ENCODE peak calls at places on chromosomes 2 and 18, in seven cellular contexts. One of them, this sample, is unnamed.

GRCh38 chr18:75170022-75170789 is 38.7 kb downstream of the PTGR3 start:
- DNase-seq in endothelial cell of umbilical vein: no peak
- DNase-seq in sigmoid colon: no peak
- DNase-seq in prostate gland: no peak
- DNase-seq in adrenal gland: no peak
- DNase-seq in heart left ventricle: no peak
- DNase-seq in transverse colon: no peak
- DNase-seq in this sample: no peak

GRCh38 chr2:110866036-110866435 is 133.7 kb downstream of the ACOXL start:
- DNase-seq in endothelial cell of umbilical vein: no peak
- DNase-seq in sigmoid colon: no peak
- DNase-seq in prostate gland: no peak
- DNase-seq in adrenal gland: no peak
- DNase-seq in heart left ventricle: no peak
- DNase-seq in transverse colon: no peak
- DNase-seq in this sample: no peak

GRCh38 chr2:160940699-160941098 is 219.5 kb upstream of the TANK start:
- DNase-seq in endothelial cell of umbilical vein: no peak
- DNase-seq in sigmoid colon: no peak
- DNase-seq in prostate gland: peak; percentile 23
- DNase-seq in adrenal gland: no peak
- DNase-seq in heart left ventricle: no peak
- DNase-seq in transverse colon: peak; percentile 19
- DNase-seq in this sample: no peak

GRCh38 chr2:62217980-62218379 is 22.1 kb downstream of the B3GNT2 start:
- DNase-seq in endothelial cell of umbilical vein: peak; percentile 71
- DNase-seq in sigmoid colon: no peak
- DNase-seq in prostate gland: no peak
- DNase-seq in adrenal gland: no peak
- DNase-seq in heart left ventricle: no peak
- DNase-seq in transverse colon: no peak
- DNase-seq in this sample: no peak

GRCh38 chr2:41722668-41723369 is 325.0 kb upstream of the PKDCC start:
- DNase-seq in endothelial cell of umbilical vein: peak; percentile 33
- DNase-seq in sigmoid colon: no peak
- DNase-seq in prostate gland: no peak
- DNase-seq in adrenal gland: no peak
- DNase-seq in heart left ventricle: no peak
- DNase-seq in transverse colon: no peak
- DNase-seq in this sample: peak; percentile 78

GRCh38 chr2:27701676-27702075 is 38.0 kb downstream of the SLC4A1AP start:
- DNase-seq in endothelial cell of umbilical vein: no peak
- DNase-seq in sigmoid colon: no peak
- DNase-seq in prostate gland: no peak
- DNase-seq in adrenal gland: peak; percentile 55
- DNase-seq in heart left ventricle: no peak
- DNase-seq in transverse colon: no peak
- DNase-seq in this sample: no peak

GRCh38 chr2:18194161-18194560 is 315.7 kb downstream of the KCNS3 start:
- DNase-seq in endothelial cell of umbilical vein: no peak
- DNase-seq in sigmoid colon: no peak
- DNase-seq in prostate gland: no peak
- DNase-seq in adrenal gland: peak; percentile 47
- DNase-seq in heart left ventricle: no peak
- DNase-seq in transverse colon: no peak
- DNase-seq in this sample: no peak

GRCh38 chr2:225581135-225581534 is 181.6 kb downstream of the NYAP2 start:
- DNase-seq in endothelial cell of umbilical vein: no peak
- DNase-seq in sigmoid colon: no peak
- DNase-seq in prostate gland: no peak
- DNase-seq in adrenal gland: no peak
- DNase-seq in heart left ventricle: no peak
- DNase-seq in transverse colon: no peak
- DNase-seq in this sample: no peak

GRCh38 chr2:96769816-96770215 is 9.1 kb downstream of the CNNM4 start:
- DNase-seq in endothelial cell of umbilical vein: no peak
- DNase-seq in sigmoid colon: peak; percentile 89
- DNase-seq in prostate gland: peak; percentile 87
- DNase-seq in adrenal gland: peak; percentile 22
- DNase-seq in heart left ventricle: peak; percentile 77
- DNase-seq in transverse colon: peak; percentile 54
- DNase-seq in this sample: peak; percentile 42

GRCh38 chr2:28681216-28681981 is 70.2 kb upstream of the PPP1CB start:
- DNase-seq in endothelial cell of umbilical vein: peak; percentile 71
- DNase-seq in sigmoid colon: no peak
- DNase-seq in prostate gland: no peak
- DNase-seq in adrenal gland: no peak
- DNase-seq in heart left ventricle: no peak
- DNase-seq in transverse colon: no peak
- DNase-seq in this sample: no peak

GRCh38 chr2:48651127-48651526 is 33.5 kb downstream of the GTF2A1L start:
- DNase-seq in endothelial cell of umbilical vein: peak; percentile 47
- DNase-seq in sigmoid colon: no peak
- DNase-seq in prostate gland: no peak
- DNase-seq in adrenal gland: no peak
- DNase-seq in heart left ventricle: no peak
- DNase-seq in transverse colon: no peak
- DNase-seq in this sample: no peak

GRCh38 chr18:40056085-40056484 is 1898.9 kb upstream of the PIK3C3 start:
- DNase-seq in endothelial cell of umbilical vein: no peak
- DNase-seq in sigmoid colon: no peak
- DNase-seq in prostate gland: no peak
- DNase-seq in adrenal gland: no peak
- DNase-seq in heart left ventricle: no peak
- DNase-seq in transverse colon: no peak
- DNase-seq in this sample: no peak

GRCh38 chr18:32911660-32912284 is 138.9 kb upstream of the KLHL14 start:
- DNase-seq in endothelial cell of umbilical vein: no peak
- DNase-seq in sigmoid colon: no peak
- DNase-seq in prostate gland: no peak
- DNase-seq in adrenal gland: no peak
- DNase-seq in heart left ventricle: no peak
- DNase-seq in transverse colon: no peak
- DNase-seq in this sample: no peak

GRCh38 chr2:216985658-216986141 is 125.8 kb upstream of the TNP1 start:
- DNase-seq in endothelial cell of umbilical vein: no peak
- DNase-seq in sigmoid colon: no peak
- DNase-seq in prostate gland: no peak
- DNase-seq in adrenal gland: no peak
- DNase-seq in heart left ventricle: no peak
- DNase-seq in transverse colon: no peak
- DNase-seq in this sample: no peak

GRCh38 chr2:9145109-9145751 is 61.4 kb upstream of the ASAP2 start:
- DNase-seq in endothelial cell of umbilical vein: no peak
- DNase-seq in sigmoid colon: no peak
- DNase-seq in prostate gland: no peak
- DNase-seq in adrenal gland: peak; percentile 34
- DNase-seq in heart left ventricle: no peak
- DNase-seq in transverse colon: no peak
- DNase-seq in this sample: no peak

GRCh38 chr2:9775351-9775750 is 67.9 kb upstream of the TAF1B start:
- DNase-seq in endothelial cell of umbilical vein: no peak
- DNase-seq in sigmoid colon: no peak
- DNase-seq in prostate gland: no peak
- DNase-seq in adrenal gland: no peak
- DNase-seq in heart left ventricle: peak; percentile 47
- DNase-seq in transverse colon: no peak
- DNase-seq in this sample: no peak

GRCh38 chr2:60806988-60807681 is 51.1 kb downstream of the PAPOLG start:
- DNase-seq in endothelial cell of umbilical vein: no peak
- DNase-seq in sigmoid colon: no peak
- DNase-seq in prostate gland: no peak
- DNase-seq in adrenal gland: no peak
- DNase-seq in heart left ventricle: no peak
- DNase-seq in transverse colon: no peak
- DNase-seq in this sample: peak; percentile 65

GRCh38 chr2:62143696-62144095 is 52.2 kb upstream of the B3GNT2 start:
- DNase-seq in endothelial cell of umbilical vein: no peak
- DNase-seq in sigmoid colon: no peak
- DNase-seq in prostate gland: no peak
- DNase-seq in adrenal gland: no peak
- DNase-seq in heart left ventricle: no peak
- DNase-seq in transverse colon: no peak
- DNase-seq in this sample: no peak

GRCh38 chr2:657766-658165 is 19.4 kb downstream of the TMEM18 start:
- DNase-seq in endothelial cell of umbilical vein: no peak
- DNase-seq in sigmoid colon: peak; percentile 32
- DNase-seq in prostate gland: no peak
- DNase-seq in adrenal gland: no peak
- DNase-seq in heart left ventricle: no peak
- DNase-seq in transverse colon: no peak
- DNase-seq in this sample: peak; percentile 4
- H3K36me3 ChIP-seq in endothelial cell of umbilical vein: no peaks in the 10 kb centered on the region
- H3K36me3 ChIP-seq in sigmoid colon: no peaks in the 10 kb centered on the region
- H3K36me3 ChIP-seq in prostate gland: no peaks in the 10 kb centered on the region
- H3K36me3 ChIP-seq in adrenal gland: no peaks in the 10 kb centered on the region
- H3K36me3 ChIP-seq in heart left ventricle: no peaks in the 10 kb centered on the region
- H3K36me3 ChIP-seq in transverse colon: no peaks in the 10 kb centered on the region
- H3K36me3 ChIP-seq in this sample: no peaks in the 10 kb centered on the region

DNA sequence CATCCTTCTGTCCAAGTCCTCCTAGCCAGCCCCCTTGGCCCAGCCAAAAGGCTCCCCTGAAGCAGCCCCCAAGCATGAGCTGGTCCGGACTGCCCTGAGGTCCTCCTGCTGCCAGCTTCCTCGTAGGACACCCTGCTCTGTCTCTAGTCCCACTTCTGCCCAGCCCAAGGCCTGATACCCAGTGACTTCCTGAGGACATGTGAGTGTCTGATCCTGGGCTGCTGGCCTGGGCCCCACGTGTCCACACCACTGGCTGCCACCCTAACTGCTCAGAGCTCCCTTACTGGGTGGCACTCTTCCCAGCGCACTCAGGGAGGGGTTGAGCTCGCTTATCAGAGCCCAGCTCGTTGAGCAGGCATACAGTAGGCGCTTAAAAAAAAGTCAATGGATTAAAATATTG is 34.4 kb upstream of the PDIA6 start:
- DNase-seq in endothelial cell of umbilical vein: no peak
- DNase-seq in sigmoid colon: no peak
- DNase-seq in prostate gland: no peak
- DNase-seq in adrenal gland: no peak
- DNase-seq in heart left ventricle: peak; percentile 79
- DNase-seq in transverse colon: no peak
- DNase-seq in this sample: no peak
- TF ChIP-seq POLR2A in endothelial cell of umbilical vein: no peak
- TF ChIP-seq POLR2A in sigmoid colon: no peak
- TF ChIP-seq POLR2A in prostate gland: no peak
- TF ChIP-seq POLR2A in adrenal gland: no peak
- TF ChIP-seq POLR2A in heart left ventricle: no peak
- TF ChIP-seq POLR2A in transverse colon: no peak
- TF ChIP-seq POLR2A in this sample: no peak

GRCh38 chr2:241320394-241320793 is 4.7 kb downstream of the SEPTIN2 start:
- DNase-seq in endothelial cell of umbilical vein: no peak
- DNase-seq in sigmoid colon: no peak
- DNase-seq in prostate gland: no peak
- DNase-seq in adrenal gland: no peak
- DNase-seq in heart left ventricle: no peak
- DNase-seq in transverse colon: no peak
- DNase-seq in this sample: no peak
- H3K36me3 ChIP-seq in endothelial cell of umbilical vein: peaks cover 5% of the 10 kb centered on the region
- H3K36me3 ChIP-seq in sigmoid colon: no peaks in the 10 kb centered on the region
- H3K36me3 ChIP-seq in prostate gland: no peaks in the 10 kb centered on the region
- H3K36me3 ChIP-seq in adrenal gland: no peaks in the 10 kb centered on the region
- H3K36me3 ChIP-seq in heart left ventricle: no peaks in the 10 kb centered on the region
- H3K36me3 ChIP-seq in transverse colon: no peaks in the 10 kb centered on the region
- H3K36me3 ChIP-seq in this sample: no peaks in the 10 kb centered on the region

DNA sequence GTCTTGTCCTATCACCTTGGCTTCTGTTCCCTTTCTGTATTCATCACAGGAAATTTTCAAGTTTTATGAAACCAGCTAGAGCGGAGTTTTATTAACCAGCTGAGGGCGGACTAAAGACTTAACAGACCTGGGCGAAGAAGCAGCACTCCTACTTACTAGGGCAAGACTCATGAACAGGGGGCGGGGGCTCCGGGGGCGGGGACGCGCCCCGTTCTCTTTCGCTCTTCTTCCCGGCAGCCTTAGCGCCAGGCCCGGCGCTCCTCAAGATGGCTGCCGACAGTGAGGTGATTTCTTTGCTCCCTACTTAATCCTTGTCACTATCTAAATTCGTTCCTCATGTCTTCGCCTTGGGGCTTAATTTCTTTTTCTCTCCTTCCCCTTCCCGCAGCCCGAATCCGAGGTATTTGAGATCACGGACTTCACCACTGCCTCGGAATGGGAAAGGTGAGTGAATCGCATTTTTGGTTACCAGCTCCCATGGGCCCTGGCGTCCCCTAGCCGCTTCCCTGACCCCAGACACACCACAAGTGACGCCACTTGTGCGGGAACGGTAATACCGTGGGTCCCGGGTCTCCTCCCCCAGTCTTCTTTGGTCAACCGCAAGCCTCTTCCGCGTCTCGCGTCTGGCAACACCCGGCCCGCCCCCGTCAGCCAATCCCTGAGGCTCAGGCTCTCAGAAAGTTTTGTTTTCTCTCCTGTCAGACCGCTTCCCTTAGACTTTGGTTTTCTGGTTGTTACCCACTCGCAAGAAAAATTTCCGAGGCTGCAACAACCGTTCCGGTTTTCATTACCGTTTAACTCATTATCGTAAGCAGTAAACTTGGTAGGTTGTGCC is at the start of gene RAB3GAP1:
- DNase-seq in endothelial cell of umbilical vein: peak; percentile 90
- DNase-seq in sigmoid colon: peak; percentile 80
- DNase-seq in prostate gland: peak; percentile 69
- DNase-seq in adrenal gland: peak; percentile 80
- DNase-seq in heart left ventricle: peak; percentile 89
- DNase-seq in transverse colon: peak; percentile 86
- DNase-seq in this sample: peak; percentile 86
- TF ChIP-seq POLR2A in endothelial cell of umbilical vein: peak; percentile 95
- TF ChIP-seq POLR2A in sigmoid colon: no peak
- TF ChIP-seq POLR2A in prostate gland: peak; percentile 40
- TF ChIP-seq POLR2A in adrenal gland: peak; percentile 31
- TF ChIP-seq POLR2A in heart left ventricle: no peak
- TF ChIP-seq POLR2A in transverse colon: peak; percentile 81
- TF ChIP-seq POLR2A in this sample: no peak

GRCh38 chr2:218585541-218585940 is 16.9 kb downstream of the CNOT9 start:
- DNase-seq in endothelial cell of umbilical vein: no peak
- DNase-seq in sigmoid colon: no peak
- DNase-seq in prostate gland: no peak
- DNase-seq in adrenal gland: no peak
- DNase-seq in heart left ventricle: no peak
- DNase-seq in transverse colon: no peak
- DNase-seq in this sample: no peak
- H3K36me3 ChIP-seq in endothelial cell of umbilical vein: peaks cover 24% of the 10 kb centered on the region
- H3K36me3 ChIP-seq in sigmoid colon: peaks cover 90% of the 10 kb centered on the region
- H3K36me3 ChIP-seq in prostate gland: peaks cover 4% of the 10 kb centered on the region
- H3K36me3 ChIP-seq in adrenal gland: peaks cover 91% of the 10 kb centered on the region
- H3K36me3 ChIP-seq in heart left ventricle: peaks cover 37% of the 10 kb centered on the region
- H3K36me3 ChIP-seq in transverse colon: peaks cover 68% of the 10 kb centered on the region
- H3K36me3 ChIP-seq in this sample: no peaks in the 10 kb centered on the region